ENCODE peak calls at places on chromosomes 13 and 19, in eight cellular contexts. T is Right ventricle myocardium superior; B is HuH-7; K is Ammon's horn; I is ELF-1; W is activated naive CD8-positive, alpha-beta T cell treated with anti-CD3 and anti-CD28 coated beads, Interleukin-2, amount 50 U/mL, for 24 hours; X is tibial artery; N is fibroblast of mammary gland. Y is an unnamed sample.
A peak's percentile ranks its signal among the peaks of the same experiment; 100 is the strongest.

GRCh38 chr19:6038634-6039405 is 60.9 kb upstream of the RANBP3 start:
- DNase-seq in X (peak; percentile 33), B (no peak), W (peak; percentile 50), K (no peak), T (no peak), N (peak; percentile 19), I (no peak), Y (peak; percentile 71)

GRCh38 chr19:31675187-31675913 is 326.1 kb upstream of the TSHZ3 start:
- DNase-seq in I (no peak), T (no peak), X (no peak), B (no peak), K (no peak), W (no peak), N (peak; percentile 28), Y (no peak)

GRCh38 chr13:91072511-91072910 is 275.0 kb upstream of the MIR17HG start:
- DNase-seq in T (no peak), K (no peak), X (no peak), B (no peak), W (no peak), N (no peak), I (no peak), Y (no peak)

GRCh38 chr19:52398091-52398461 is 427 bp downstream of the ZNF528 start:
- DNase-seq in W (peak; percentile 8), N (peak; percentile 9), T (no peak), X (no peak), K (no peak), I (no peak), B (peak; percentile 2), Y (peak; percentile 19)

GRCh38 chr13:34416833-34417425 is 525.1 kb upstream of the NBEA start:
- DNase-seq in K (peak; percentile 42), W (no peak), I (no peak), B (no peak), X (peak; percentile 73), N (peak; percentile 83), T (peak; percentile 80), Y (no peak)

GRCh38 chr19:54133312-54133956 is 4.1 kb upstream of the CNOT3 start:
- DNase-seq in N (peak; percentile 36), T (no peak), W (no peak), B (no peak), I (no peak), X (no peak), K (peak; percentile 38), Y (no peak)

GRCh38 chr19:38213911-38214625 is 10.0 kb downstream of the DPF1 start:
- DNase-seq in T (no peak), K (peak; percentile 87), B (no peak), W (peak; percentile 77), N (peak; percentile 29), X (no peak), I (no peak), Y (peak; percentile 83)

GRCh38 chr13:31910633-31911032 is 120.9 kb upstream of the FRY start:
- DNase-seq in I (no peak), W (no peak), N (no peak), X (no peak), B (no peak), T (no peak), K (no peak), Y (no peak)

GRCh38 chr13:95614641-95615245 is 29.8 kb downstream of the DZIP1 start:
- DNase-seq in T (no peak), I (no peak), W (no peak), X (no peak), B (no peak), K (no peak), N (no peak), Y (no peak)

GRCh38 chr13:43934273-43934672 is 54.6 kb downstream of the LACC1 start:
- DNase-seq in N (peak; percentile 29), T (no peak), I (no peak), B (no peak), X (no peak), K (no peak), W (no peak), Y (no peak)

GRCh38 chr13:73220966-73221720 is 162.3 kb downstream of the KLF5 start:
- DNase-seq in X (no peak), K (no peak), I (peak; percentile 79), N (no peak), B (no peak), T (no peak), W (no peak), Y (no peak)

GRCh38 chr13:25732146-25732865 is 319.5 kb downstream of the SHISA2 start:
- DNase-seq in T (no peak), W (no peak), N (peak; percentile 14), B (no peak), X (no peak), K (no peak), I (no peak), Y (no peak)

GRCh38 chr13:110229905-110230563 is 76.9 kb downstream of the COL4A1 start:
- DNase-seq in N (no peak), W (no peak), B (no peak), K (no peak), X (peak; percentile 61), T (no peak), I (no peak), Y (no peak)

GRCh38 chr13:22961835-22962537 is 218.8 kb upstream of the SGCG start:
- DNase-seq in X (peak; percentile 51), N (no peak), T (no peak), W (no peak), K (no peak), B (no peak), I (no peak), Y (no peak)

GRCh38 chr19:18865973-18866799 is 29.8 kb downstream of the CERS1 start:
- DNase-seq in B (peak; percentile 97), I (peak; percentile 90), T (peak; percentile 81), N (peak; percentile 55), K (peak; percentile 68), X (no peak), W (peak; percentile 74), Y (peak; percentile 81)

GRCh38 chr19:38667552-38668205 is 20.2 kb downstream of the ACTN4 start:
- DNase-seq in T (no peak), I (no peak), W (no peak), X (no peak), B (no peak), N (peak; percentile 67), K (no peak), Y (no peak)

GRCh38 chr13:81683526-81683925 is 1342.6 kb upstream of the SPRY2 start:
- DNase-seq in T (no peak), W (no peak), K (no peak), I (no peak), N (no peak), X (no peak), B (no peak), Y (no peak)

GRCh38 chr13:43546260-43546659 is 240.5 kb downstream of the ENOX1 start:
- DNase-seq in W (no peak), T (peak; percentile 69), I (peak; percentile 53), X (no peak), K (peak; percentile 17), B (no peak), N (peak; percentile 46), Y (no peak)

GRCh38 chr13:113947321-113948033 is 26.4 kb downstream of the C13orf46 start:
- DNase-seq in B (no peak), K (peak; percentile 77), W (no peak), I (peak; percentile 55), X (peak; percentile 86), N (peak; percentile 74), T (peak; percentile 71), Y (no peak)

GRCh38 chr19:10694706-10695105 is 6.5 kb upstream of the QTRT1 start:
- DNase-seq in X (no peak), B (no peak), W (no peak), K (no peak), N (no peak), I (no peak), T (no peak), Y (no peak)

GRCh38 chr13:27080018-27080948 is 91.3 kb downstream of the USP12 start:
- DNase-seq in K (no peak), T (no peak), W (no peak), N (no peak), X (no peak), B (no peak), I (no peak), Y (no peak)

GRCh38 chr19:33040994-33041827 is 23.5 kb downstream of the RHPN2 start:
- DNase-seq in X (no peak), N (peak; percentile 16), I (no peak), K (peak; percentile 52), T (no peak), B (peak; percentile 95), W (no peak), Y (no peak)

GRCh38 chr13:93726173-93727019 is 499.8 kb downstream of the GPC6 start:
- DNase-seq in X (no peak), K (no peak), T (no peak), W (no peak), B (no peak), N (peak; percentile 49), I (no peak), Y (no peak)

GRCh38 chr19:41403181-41403970 is 5.8 kb downstream of the BCKDHA start:
- DNase-seq in T (no peak), K (no peak), I (no peak), W (no peak), X (no peak), B (no peak), N (no peak), Y (no peak)

GRCh38 chr13:22821589-22821988 is 359.2 kb upstream of the SGCG start:
- DNase-seq in B (no peak), W (no peak), K (no peak), X (no peak), I (no peak), T (no peak), N (no peak), Y (no peak)

GRCh38 chr13:77001963-77002587 is 10.2 kb downstream of the CLN5 start:
- DNase-seq in W (no peak), N (no peak), X (no peak), I (no peak), K (no peak), T (no peak), B (no peak), Y (no peak)

GRCh38 chr19:58578430-58578925 is 5.3 kb upstream of the MZF1 start:
- DNase-seq in W (no peak), X (peak; percentile 28), N (no peak), I (no peak), B (no peak), K (peak; percentile 12), T (no peak), Y (peak; percentile 48)

GRCh38 chr19:29658221-29658991 is 6.9 kb upstream of the PLEKHF1 start:
- DNase-seq in B (no peak), K (no peak), N (no peak), T (no peak), W (no peak), I (no peak), X (no peak), Y (no peak)

GRCh38 chr13:46962286-46962941 is 65.6 kb upstream of the HTR2A start:
- DNase-seq in I (peak; percentile 10), B (no peak), K (no peak), X (no peak), W (no peak), T (no peak), N (peak; percentile 89), Y (no peak)

GRCh38 chr13:29496241-29496712 is 99.2 kb downstream of the SLC7A1 start:
- DNase-seq in X (no peak), W (no peak), N (no peak), B (no peak), T (peak; percentile 74), I (no peak), K (peak; percentile 45), Y (no peak)

GRCh38 chr13:110106726-110107125 is 200.2 kb downstream of the COL4A1 start:
- DNase-seq in W (no peak), I (no peak), X (peak; percentile 91), K (peak; percentile 68), B (no peak), N (no peak), T (peak; percentile 82), Y (no peak)

GRCh38 chr19:16527971-16528521 is 14.2 kb downstream of the CHERP start:
- DNase-seq in W (peak; percentile 34), N (peak; percentile 32), X (no peak), K (no peak), I (peak; percentile 70), T (no peak), B (no peak), Y (peak; percentile 54)